ENCODE peak calls at places on chromosome 12, in six cellular contexts. One of them, this sample, is unnamed.

GRCh38 chr12:101698782-101699347 is 1.4 kb downstream of the CHPT1 start:
- DNase-seq in K562: peak; percentile 35
- DNase-seq in SK-N-SH: peak; percentile 45
- DNase-seq in GM12892: no peak
- DNase-seq in HepG2: no peak
- DNase-seq in H1: no peak
- DNase-seq in this sample: no peak

GRCh38 chr12:2834581-2835491 is at the start of gene NRIP2:
- DNase-seq in K562: no peak
- DNase-seq in SK-N-SH: peak; percentile 90
- DNase-seq in GM12892: no peak
- DNase-seq in HepG2: no peak
- DNase-seq in H1: peak; percentile 65
- DNase-seq in this sample: no peak

GRCh38 chr12:112891093-112892024 is 15.4 kb upstream of the OAS1 start:
- DNase-seq in K562: no peak
- DNase-seq in SK-N-SH: peak; percentile 73
- DNase-seq in GM12892: no peak
- DNase-seq in HepG2: no peak
- DNase-seq in H1: no peak
- DNase-seq in this sample: no peak

GRCh38 chr12:46958599-46959290 is 120.7 kb upstream of the PCED1B start:
- DNase-seq in K562: no peak
- DNase-seq in SK-N-SH: no peak
- DNase-seq in GM12892: no peak
- DNase-seq in HepG2: peak; percentile 47
- DNase-seq in H1: no peak
- DNase-seq in this sample: no peak

GRCh38 chr12:1879633-1880032 is 38.8 kb downstream of the CACNA2D4 start:
- DNase-seq in K562: peak; percentile 0
- DNase-seq in SK-N-SH: peak; percentile 1
- DNase-seq in GM12892: no peak
- DNase-seq in HepG2: no peak
- DNase-seq in H1: peak; percentile 27
- DNase-seq in this sample: no peak

GRCh38 chr12:23230899-23231298 is 605.9 kb downstream of the ETNK1 start:
- DNase-seq in K562: no peak
- DNase-seq in SK-N-SH: no peak
- DNase-seq in GM12892: no peak
- DNase-seq in HepG2: no peak
- DNase-seq in H1: no peak
- DNase-seq in this sample: no peak

GRCh38 chr12:95884998-95885397 is 26.2 kb downstream of the SNRPF start:
- DNase-seq in K562: no peak
- DNase-seq in SK-N-SH: no peak
- DNase-seq in GM12892: no peak
- DNase-seq in HepG2: peak; percentile 26
- DNase-seq in H1: no peak
- DNase-seq in this sample: no peak

GRCh38 chr12:94722664-94723063 is 72.3 kb upstream of the TMCC3 start:
- DNase-seq in K562: no peak
- DNase-seq in SK-N-SH: no peak
- DNase-seq in GM12892: no peak
- DNase-seq in HepG2: no peak
- DNase-seq in H1: no peak
- DNase-seq in this sample: no peak

GRCh38 chr12:119840617-119841016 is 36.5 kb downstream of the CIT start:
- DNase-seq in K562: no peak
- DNase-seq in SK-N-SH: no peak
- DNase-seq in GM12892: no peak
- DNase-seq in HepG2: no peak
- DNase-seq in H1: no peak
- DNase-seq in this sample: no peak

GRCh38 chr12:53324113-53324778 is 2.8 kb upstream of the AAAS start:
- DNase-seq in K562: peak; percentile 56
- DNase-seq in SK-N-SH: no peak
- DNase-seq in GM12892: no peak
- DNase-seq in HepG2: no peak
- DNase-seq in H1: peak; percentile 60
- DNase-seq in this sample: peak; percentile 44

GRCh38 chr12:41459815-41460214 is 271.7 kb downstream of the PDZRN4 start:
- DNase-seq in K562: no peak
- DNase-seq in SK-N-SH: no peak
- DNase-seq in GM12892: no peak
- DNase-seq in HepG2: no peak
- DNase-seq in H1: no peak
- DNase-seq in this sample: no peak

GRCh38 chr12:70561550-70561949 is 75.7 kb downstream of the PTPRB start:
- DNase-seq in K562: no peak
- DNase-seq in SK-N-SH: no peak
- DNase-seq in GM12892: no peak
- DNase-seq in HepG2: peak; percentile 74
- DNase-seq in H1: no peak
- DNase-seq in this sample: no peak

GRCh38 chr12:45560689-45561088 is 168.8 kb upstream of the ARID2 start:
- DNase-seq in K562: no peak
- DNase-seq in SK-N-SH: no peak
- DNase-seq in GM12892: no peak
- DNase-seq in HepG2: no peak
- DNase-seq in H1: no peak
- DNase-seq in this sample: no peak

GRCh38 chr12:100146252-100146651 is 3.6 kb upstream of the BLTP3B start:
- DNase-seq in K562: no peak
- DNase-seq in SK-N-SH: no peak
- DNase-seq in GM12892: no peak
- DNase-seq in HepG2: no peak
- DNase-seq in H1: no peak
- DNase-seq in this sample: no peak

GRCh38 chr12:60205500-60205899 is 609.7 kb downstream of the SLC16A7 start:
- DNase-seq in K562: no peak
- DNase-seq in SK-N-SH: no peak
- DNase-seq in GM12892: no peak
- DNase-seq in HepG2: no peak
- DNase-seq in H1: no peak
- DNase-seq in this sample: no peak

GRCh38 chr12:92363295-92364146 is 217.9 kb upstream of the BTG1 start:
- DNase-seq in K562: peak; percentile 25
- DNase-seq in SK-N-SH: peak; percentile 29
- DNase-seq in GM12892: no peak
- DNase-seq in HepG2: no peak
- DNase-seq in H1: no peak
- DNase-seq in this sample: no peak

GRCh38 chr12:32545413-32545970 is 133.6 kb upstream of the DNM1L start:
- DNase-seq in K562: no peak
- DNase-seq in SK-N-SH: no peak
- DNase-seq in GM12892: no peak
- DNase-seq in HepG2: no peak
- DNase-seq in H1: no peak
- DNase-seq in this sample: no peak

GRCh38 chr12:108683906-108684556 is 47.3 kb downstream of the CORO1C start:
- DNase-seq in K562: no peak
- DNase-seq in SK-N-SH: no peak
- DNase-seq in GM12892: no peak
- DNase-seq in HepG2: peak; percentile 68
- DNase-seq in H1: no peak
- DNase-seq in this sample: no peak

GRCh38 chr12:42039146-42039545 is 105.5 kb downstream of the GXYLT1 start:
- DNase-seq in K562: peak; percentile 17
- DNase-seq in SK-N-SH: no peak
- DNase-seq in GM12892: no peak
- DNase-seq in HepG2: no peak
- DNase-seq in H1: no peak
- DNase-seq in this sample: no peak

GRCh38 chr12:8699714-8700113 is 1.9 kb downstream of the RIMKLB start:
- DNase-seq in K562: peak; percentile 30
- DNase-seq in SK-N-SH: no peak
- DNase-seq in GM12892: no peak
- DNase-seq in HepG2: no peak
- DNase-seq in H1: no peak
- DNase-seq in this sample: no peak

GRCh38 chr12:101823891-101824290 is 6.9 kb downstream of the GNPTAB start:
- DNase-seq in K562: peak; percentile 79
- DNase-seq in SK-N-SH: peak; percentile 71
- DNase-seq in GM12892: peak; percentile 33
- DNase-seq in HepG2: peak; percentile 21
- DNase-seq in H1: peak; percentile 50
- DNase-seq in this sample: no peak

GRCh38 chr12:12466157-12466556 is 96.5 kb downstream of the DUSP16 start:
- DNase-seq in K562: no peak
- DNase-seq in SK-N-SH: no peak
- DNase-seq in GM12892: no peak
- DNase-seq in HepG2: no peak
- DNase-seq in H1: no peak
- DNase-seq in this sample: no peak

GRCh38 chr12:646303-647038 is 16.8 kb downstream of the NINJ2 start:
- DNase-seq in K562: peak; percentile 33
- DNase-seq in SK-N-SH: no peak
- DNase-seq in GM12892: no peak
- DNase-seq in HepG2: peak; percentile 95
- DNase-seq in H1: no peak
- DNase-seq in this sample: no peak

GRCh38 chr12:116489116-116489515 is 70.1 kb upstream of the MAP1LC3B2 start:
- DNase-seq in K562: no peak
- DNase-seq in SK-N-SH: no peak
- DNase-seq in GM12892: no peak
- DNase-seq in HepG2: no peak
- DNase-seq in H1: no peak
- DNase-seq in this sample: no peak

GRCh38 chr12:117063162-117063911 is 35.9 kb downstream of the TESC start:
- DNase-seq in K562: no peak
- DNase-seq in SK-N-SH: no peak
- DNase-seq in GM12892: no peak
- DNase-seq in HepG2: no peak
- DNase-seq in H1: no peak
- DNase-seq in this sample: no peak

GRCh38 chr12:32595251-32595650 is 83.8 kb upstream of the DNM1L start:
- DNase-seq in K562: no peak
- DNase-seq in SK-N-SH: no peak
- DNase-seq in GM12892: no peak
- DNase-seq in HepG2: no peak
- DNase-seq in H1: no peak
- DNase-seq in this sample: no peak

GRCh38 chr12:103128862-103129501 is 171.5 kb downstream of the ASCL1 start:
- DNase-seq in K562: no peak
- DNase-seq in SK-N-SH: no peak
- DNase-seq in GM12892: no peak
- DNase-seq in HepG2: peak; percentile 15
- DNase-seq in H1: no peak
- DNase-seq in this sample: no peak

GRCh38 chr12:27840229-27840999 is 60.4 kb upstream of the MANSC4 start:
- DNase-seq in K562: no peak
- DNase-seq in SK-N-SH: no peak
- DNase-seq in GM12892: no peak
- DNase-seq in HepG2: no peak
- DNase-seq in H1: no peak
- DNase-seq in this sample: no peak
- TF ChIP-seq TAF1 in K562: no peak
- TF ChIP-seq TAF1 in SK-N-SH: no peak
- TF ChIP-seq TAF1 in GM12892: no peak
- TF ChIP-seq TAF1 in HepG2: no peak
- TF ChIP-seq TAF1 in H1: no peak
- TF ChIP-seq TAF1 in this sample: no peak

DNA sequence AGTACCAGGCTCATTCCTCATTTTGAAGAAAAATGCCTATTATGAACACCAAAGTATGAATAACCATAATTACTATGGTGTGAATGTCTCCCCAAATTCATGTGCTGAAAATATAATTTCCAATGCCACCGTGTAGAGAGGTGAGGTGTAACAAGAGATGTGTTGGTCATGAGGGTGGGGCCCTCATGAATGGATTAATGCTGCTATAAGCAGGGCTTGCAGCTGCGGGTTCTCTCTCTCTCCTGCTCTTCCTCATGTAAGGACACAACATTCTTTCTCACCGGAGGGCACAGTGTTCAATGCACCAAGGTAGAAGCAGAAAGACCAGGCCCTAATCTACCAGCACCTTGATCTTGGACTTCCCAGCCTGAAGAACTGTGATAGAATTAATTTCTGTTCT is 70.0 kb downstream of the TMTC1 start:
- DNase-seq in K562: no peak
- DNase-seq in SK-N-SH: no peak
- DNase-seq in GM12892: no peak
- DNase-seq in HepG2: no peak
- DNase-seq in H1: no peak
- DNase-seq in this sample: no peak
- TF ChIP-seq TAF1 in K562: no peak
- TF ChIP-seq TAF1 in SK-N-SH: no peak
- TF ChIP-seq TAF1 in GM12892: no peak
- TF ChIP-seq TAF1 in HepG2: no peak
- TF ChIP-seq TAF1 in H1: no peak
- TF ChIP-seq TAF1 in this sample: no peak

GRCh38 chr12:123269980-123270379 is 1.7 kb downstream of the CDK2AP1 start:
- DNase-seq in K562: no peak
- DNase-seq in SK-N-SH: peak; percentile 41
- DNase-seq in GM12892: no peak
- DNase-seq in HepG2: peak; percentile 92
- DNase-seq in H1: peak; percentile 60
- DNase-seq in this sample: no peak

GRCh38 chr12:123270380-123271181 is 1.1 kb downstream of the CDK2AP1 start:
- DNase-seq in K562: no peak
- DNase-seq in SK-N-SH: peak; percentile 57
- DNase-seq in GM12892: no peak
- DNase-seq in HepG2: peak; percentile 23
- DNase-seq in H1: peak; percentile 59
- DNase-seq in this sample: no peak

GRCh38 chr12:123267991-123268843 is 3.4 kb downstream of the CDK2AP1 start:
- DNase-seq in K562: no peak
- DNase-seq in SK-N-SH: peak; percentile 85
- DNase-seq in GM12892: no peak
- DNase-seq in HepG2: no peak
- DNase-seq in H1: no peak
- DNase-seq in this sample: no peak

GRCh38 chr12:123268850-123269249 is 2.8 kb downstream of the CDK2AP1 start:
- DNase-seq in K562: no peak
- DNase-seq in SK-N-SH: peak; percentile 34
- DNase-seq in GM12892: no peak
- DNase-seq in HepG2: no peak
- DNase-seq in H1: no peak
- DNase-seq in this sample: no peak

DNA sequence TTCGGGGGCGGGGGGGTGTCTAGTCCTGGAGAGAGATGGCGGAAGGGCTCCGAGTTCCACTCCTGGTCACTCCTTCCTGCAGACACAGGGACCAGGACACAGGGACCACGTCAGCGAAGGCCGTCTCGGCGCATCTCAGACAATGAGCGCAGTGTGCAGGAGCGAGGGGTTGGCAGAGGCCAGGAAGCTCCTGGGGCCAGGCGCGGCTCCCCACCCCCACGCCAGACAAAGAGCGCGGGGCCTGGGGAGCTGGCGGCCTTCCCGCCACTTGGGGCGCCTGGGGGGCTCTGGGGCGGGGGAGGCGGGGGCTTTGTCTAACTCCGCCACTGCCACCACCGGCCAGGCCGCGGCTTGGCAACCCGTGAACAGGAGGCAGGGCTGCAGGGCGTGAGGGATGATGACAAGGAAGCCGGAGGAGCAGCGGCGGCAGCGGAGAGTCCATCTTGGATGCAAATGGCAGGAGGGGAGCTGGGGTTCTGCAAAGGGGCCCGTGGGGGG is 2.2 kb downstream of the CDK2AP1 start:
- DNase-seq in K562: no peak
- DNase-seq in SK-N-SH: peak; percentile 95
- DNase-seq in GM12892: no peak
- DNase-seq in HepG2: peak; percentile 30
- DNase-seq in H1: peak; percentile 81
- DNase-seq in this sample: peak; percentile 68
- TF ChIP-seq TAF1 in K562: no peak
- TF ChIP-seq TAF1 in SK-N-SH: peak; percentile 46
- TF ChIP-seq TAF1 in GM12892: no peak
- TF ChIP-seq TAF1 in HepG2: no peak
- TF ChIP-seq TAF1 in H1: peak; percentile 66
- TF ChIP-seq TAF1 in this sample: no peak

GRCh38 chr12:18467636-18468520 is 206.6 kb downstream of the PIK3C2G start:
- DNase-seq in K562: no peak
- DNase-seq in SK-N-SH: no peak
- DNase-seq in GM12892: no peak
- DNase-seq in HepG2: no peak
- DNase-seq in H1: no peak
- DNase-seq in this sample: no peak
- TF ChIP-seq TAF1 in K562: no peak
- TF ChIP-seq TAF1 in SK-N-SH: no peak
- TF ChIP-seq TAF1 in GM12892: no peak
- TF ChIP-seq TAF1 in HepG2: no peak
- TF ChIP-seq TAF1 in H1: no peak
- TF ChIP-seq TAF1 in this sample: no peak

This sample was measured in GM12891.